ENCODE peak calls at places on chromosome 10, in six cellular contexts. J is left cardiac atrium, Q is fibroblast of mammary gland, F is IMR-90, B is RWPE1, I is COR-L47. O is an unnamed sample.

GRCh38 chr10:130652964-130653578 is 516.9 kb downstream of the GLRX3 start:
- DNase-seq in I (no peak), B (no peak), Q (no peak), J (no peak), F (no peak), O (no peak)

GRCh38 chr10:132915411-132915810 is 27.0 kb downstream of the CFAP46 start:
- DNase-seq in B (no peak), F (no peak), J (no peak), Q (no peak), I (no peak), O (no peak)

GRCh38 chr10:26550774-26551526 is 112.8 kb downstream of the APBB1IP start:
- DNase-seq in I (no peak), F (no peak), B (no peak), Q (peak; percentile 8), J (no peak), O (no peak)

GRCh38 chr10:59830601-59831259 is 75.6 kb downstream of the CCDC6 start:
- DNase-seq in Q (peak; percentile 70), F (peak; percentile 56), J (peak; percentile 38), I (peak; percentile 62), B (peak; percentile 49), O (peak; percentile 53)

GRCh38 chr10:113414481-113414990 is 138.3 kb upstream of the HABP2 start:
- DNase-seq in B (no peak), Q (peak; percentile 92), F (no peak), I (no peak), J (no peak), O (no peak)

GRCh38 chr10:125158528-125159485 is 1.6 kb downstream of the CTBP2 start:
- DNase-seq in B (peak; percentile 59), Q (peak; percentile 32), F (peak; percentile 54), J (peak; percentile 67), I (no peak), O (peak; percentile 60)

GRCh38 chr10:42970451-42971250 is 106.2 kb upstream of the RET start:
- DNase-seq in B (no peak), F (no peak), J (peak; percentile 8), I (no peak), Q (no peak), O (no peak)

GRCh38 chr10:33791295-33791694 is 456.8 kb upstream of the NRP1 start:
- DNase-seq in Q (peak; percentile 51), F (peak; percentile 2), I (no peak), J (no peak), B (no peak), O (no peak)

GRCh38 chr10:33134011-33134751 is 176.2 kb upstream of the ITGB1 start:
- DNase-seq in I (no peak), B (peak; percentile 93), J (peak; percentile 50), Q (peak; percentile 92), F (peak; percentile 88), O (no peak)

GRCh38 chr10:102452672-102453340 is 1.5 kb upstream of the C10orf95 start:
- DNase-seq in Q (peak; percentile 90), B (peak; percentile 50), J (peak; percentile 55), I (no peak), F (peak; percentile 85), O (peak; percentile 41)

GRCh38 chr10:105763611-105764010 is 1122.5 kb downstream of the SORCS3 start:
- DNase-seq in I (no peak), B (no peak), F (no peak), J (no peak), Q (no peak), O (no peak)

GRCh38 chr10:5046410-5046809 is 42.8 kb upstream of the AKR1C2 start:
- DNase-seq in Q (no peak), F (no peak), I (no peak), B (no peak), J (no peak), O (no peak)

GRCh38 chr10:3226960-3227724 is 54.6 kb upstream of the PITRM1 start:
- DNase-seq in Q (peak; percentile 92), B (peak; percentile 75), I (no peak), J (no peak), F (peak; percentile 79), O (no peak)

GRCh38 chr10:110488124-110488681 is 9.5 kb upstream of the DUSP5 start:
- DNase-seq in J (no peak), B (no peak), I (no peak), F (peak; percentile 77), Q (peak; percentile 70), O (no peak)

GRCh38 chr10:120511165-120511564 is 54.1 kb downstream of the PLPP4 start:
- DNase-seq in I (no peak), B (peak; percentile 85), J (no peak), Q (peak; percentile 3), F (no peak), O (no peak)

GRCh38 chr10:69826789-69827532 is 25.3 kb downstream of the COL13A1 start:
- DNase-seq in F (no peak), Q (no peak), J (no peak), I (no peak), B (no peak), O (no peak)

GRCh38 chr10:125411724-125412123 is 251.4 kb upstream of the CTBP2 start:
- DNase-seq in J (no peak), I (no peak), B (peak; percentile 72), F (peak; percentile 96), Q (peak; percentile 97), O (no peak)

GRCh38 chr10:34187201-34187600 is 627.9 kb downstream of the PARD3 start:
- DNase-seq in I (no peak), F (peak; percentile 13), B (no peak), Q (peak; percentile 85), J (no peak), O (no peak)

GRCh38 chr10:43864622-43865021 is 215.9 kb upstream of the ZNF32 start:
- DNase-seq in I (no peak), F (no peak), Q (no peak), J (no peak), B (no peak), O (no peak)

GRCh38 chr10:79102056-79102874 is 33.5 kb downstream of the ZMIZ1 start:
- DNase-seq in Q (no peak), J (peak; percentile 70), B (peak; percentile 73), F (peak; percentile 66), I (no peak), O (peak; percentile 39)

GRCh38 chr10:25245171-25245570 is 70.4 kb downstream of the GPR158 start:
- DNase-seq in J (no peak), Q (no peak), F (no peak), B (no peak), I (no peak), O (no peak)

GRCh38 chr10:122323941-122324675 is 50.4 kb upstream of the PLEKHA1 start:
- DNase-seq in I (no peak), J (no peak), F (no peak), B (peak; percentile 78), Q (peak; percentile 76), O (no peak)

GRCh38 chr10:11729790-11730315 is 12.3 kb upstream of the ECHDC3 start:
- DNase-seq in Q (no peak), B (no peak), J (no peak), F (no peak), I (no peak), O (no peak)

GRCh38 chr10:113663142-113663541 is 699 bp downstream of the NRAP start:
- DNase-seq in Q (no peak), J (no peak), I (no peak), B (no peak), F (no peak), O (no peak)

O was measured in hypothalamus.